ENCODE peak calls at places on chromosomes 4 and X, in nine cellular contexts. F, Z, J, A, C, G, U, B and S are unnamed samples.

GRCh38 chrX:132209527-132209926 is 9.7 kb downstream of the RAP2C start:
- DNase-seq in F (no peak), Z (no peak), J (no peak), A (peak), C (no peak), G (no peak), U (no peak), B (no peak), S (no peak)

GRCh38 chr4:61923179-61923578 is 723.1 kb downstream of the ADGRL3 start:
- DNase-seq in F (no peak), Z (no peak), J (no peak), A (no peak), C (no peak), G (no peak), U (no peak), B (no peak), S (no peak)

GRCh38 chrX:110153900-110154299 is 151.0 kb downstream of the TMEM164 start:
- DNase-seq in F (no peak), Z (no peak), J (no peak), A (no peak), C (no peak), G (no peak), U (no peak), B (no peak), S (no peak)

GRCh38 chrX:9860826-9861225 is 74.6 kb downstream of the SHROOM2 start:
- DNase-seq in F (no peak), Z (no peak), J (no peak), A (peak), C (no peak), G (no peak), U (no peak), B (no peak), S (no peak)

GRCh38 chr4:15755781-15756180 is 22.3 kb upstream of the CD38 start:
- DNase-seq in F (no peak), Z (no peak), J (no peak), A (no peak), C (peak), G (no peak), U (no peak), B (no peak), S (no peak)

GRCh38 chr4:56410247-56410646 is 23.0 kb upstream of the AASDH start:
- DNase-seq in F (no peak), Z (no peak), J (no peak), A (peak), C (peak), G (peak), U (no peak), B (peak), S (peak)

GRCh38 chr4:19026281-19026680 is 1004.7 kb upstream of the LCORL start:
- DNase-seq in F (no peak), Z (no peak), J (no peak), A (peak), C (no peak), G (no peak), U (no peak), B (no peak), S (no peak)

GRCh38 chr4:17204908-17205307 is 306.5 kb upstream of the LDB2 start:
- DNase-seq in F (no peak), Z (no peak), J (no peak), A (no peak), C (no peak), G (no peak), U (no peak), B (no peak), S (no peak)

GRCh38 chr4:156962551-156962974 is 9.0 kb downstream of the PDGFC start:
- DNase-seq in F (no peak), Z (no peak), J (no peak), A (no peak), C (no peak), G (peak), U (no peak), B (no peak), S (no peak)

GRCh38 chr4:148962539-148963290 is 520.5 kb upstream of the NR3C2 start:
- DNase-seq in F (no peak), Z (no peak), J (no peak), A (peak), C (no peak), G (no peak), U (no peak), B (no peak), S (no peak)

GRCh38 chr4:26420903-26421302 is 69.4 kb downstream of the CCKAR start:
- DNase-seq in F (no peak), Z (no peak), J (no peak), A (no peak), C (no peak), G (peak), U (no peak), B (no peak), S (no peak)

GRCh38 chr4:140609548-140610425 is 41.0 kb upstream of the UCP1 start:
- DNase-seq in F (no peak), Z (no peak), J (no peak), A (peak), C (peak), G (peak), U (peak), B (peak), S (peak)

GRCh38 chr4:89410687-89411086 is 103.1 kb upstream of the GPRIN3 start:
- DNase-seq in F (no peak), Z (no peak), J (no peak), A (peak), C (no peak), G (peak), U (no peak), B (no peak), S (no peak)

GRCh38 chr4:29805245-29805644 is 914.9 kb upstream of the PCDH7 start:
- DNase-seq in F (no peak), Z (no peak), J (no peak), A (no peak), C (no peak), G (no peak), U (no peak), B (no peak), S (peak)

GRCh38 chr4:103137446-103137827 is 37.8 kb upstream of the BDH2 start:
- DNase-seq in F (no peak), Z (no peak), J (no peak), A (peak), C (no peak), G (peak), U (no peak), B (no peak), S (no peak)

GRCh38 chr4:83852085-83852451 is 316.2 kb downstream of the GPAT3 start:
- DNase-seq in F (no peak), Z (no peak), J (no peak), A (peak), C (no peak), G (peak), U (no peak), B (no peak), S (no peak)

GRCh38 chr4:107913283-107913899 is 18.0 kb upstream of the CYP2U1 start:
- DNase-seq in F (peak), Z (peak), J (peak), A (peak), C (peak), G (peak), U (peak), B (peak), S (peak)

GRCh38 chr4:77826280-77826679 is 7.1 kb upstream of the CNOT6L start:
- DNase-seq in F (no peak), Z (no peak), J (no peak), A (no peak), C (no peak), G (no peak), U (no peak), B (no peak), S (no peak)

GRCh38 chrX:72243472-72243871 is 4.6 kb upstream of the ERCC6L start:
- DNase-seq in F (no peak), Z (no peak), J (no peak), A (peak), C (peak), G (no peak), U (no peak), B (no peak), S (no peak)

GRCh38 chr4:130712038-130712437 is 1616.1 kb downstream of the C4orf33 start:
- DNase-seq in F (no peak), Z (no peak), J (no peak), A (peak), C (no peak), G (no peak), U (no peak), B (no peak), S (no peak)

GRCh38 chr4:173415092-173415491 is 16.2 kb upstream of the SCRG1 start:
- DNase-seq in F (no peak), Z (no peak), J (no peak), A (peak), C (no peak), G (no peak), U (no peak), B (no peak), S (no peak)

GRCh38 chrX:13476384-13476783 is 93.0 kb upstream of the EGFL6 start:
- DNase-seq in F (no peak), Z (no peak), J (no peak), A (no peak), C (no peak), G (no peak), U (no peak), B (no peak), S (no peak)

GRCh38 chr4:148116971-148117370 is 325.2 kb downstream of the NR3C2 start:
- DNase-seq in F (no peak), Z (no peak), J (no peak), A (peak), C (no peak), G (no peak), U (no peak), B (no peak), S (no peak)

GRCh38 chr4:160947653-160948052 is 1216.1 kb downstream of the FSTL5 start:
- DNase-seq in F (no peak), Z (no peak), J (no peak), A (no peak), C (no peak), G (no peak), U (no peak), B (no peak), S (no peak)

GRCh38 chrX:57265126-57265525 is 21.4 kb upstream of the FAAH2 start:
- DNase-seq in F (no peak), Z (no peak), J (no peak), A (no peak), C (no peak), G (no peak), U (no peak), B (no peak), S (no peak)

GRCh38 chr4:93888768-93889167 is 60.2 kb downstream of the ATOH1 start:
- DNase-seq in F (no peak), Z (no peak), J (no peak), A (no peak), C (no peak), G (no peak), U (no peak), B (no peak), S (no peak)

GRCh38 chr4:185305979-185306442 is 89.7 kb downstream of the LRP2BP start:
- DNase-seq in F (no peak), Z (no peak), J (no peak), A (peak), C (no peak), G (peak), U (no peak), B (no peak), S (no peak)

GRCh38 chr4:104571341-104571740 is 76.6 kb upstream of the CXXC4 start:
- DNase-seq in F (no peak), Z (no peak), J (no peak), A (peak), C (no peak), G (no peak), U (no peak), B (no peak), S (no peak)

GRCh38 chr4:71417150-71417549 is 78.3 kb downstream of the SLC4A4 start:
- DNase-seq in F (no peak), Z (no peak), J (no peak), A (no peak), C (no peak), G (no peak), U (no peak), B (no peak), S (no peak)

GRCh38 chr4:60019180-60019579 is 1180.9 kb upstream of the ADGRL3 start:
- DNase-seq in F (no peak), Z (no peak), J (no peak), A (no peak), C (no peak), G (no peak), U (no peak), B (no peak), S (no peak)

GRCh38 chr4:128553665-128554515 is 255.6 kb upstream of the JADE1 start:
- DNase-seq in F (no peak), Z (no peak), J (no peak), A (no peak), C (no peak), G (no peak), U (no peak), B (peak), S (no peak)

GRCh38 chrX:152220612-152221011 is 82.2 kb upstream of the MAGEA10 start:
- DNase-seq in F (no peak), Z (no peak), J (no peak), A (peak), C (no peak), G (no peak), U (no peak), B (no peak), S (no peak)

GRCh38 chr4:139619644-139620043 is 46.0 kb upstream of the MGST2 start:
- DNase-seq in F (no peak), Z (peak), J (no peak), A (peak), C (peak), G (no peak), U (peak), B (no peak), S (no peak)

GRCh38 chr4:90071289-90072235 is 55.6 kb upstream of the CCSER1 start:
- DNase-seq in F (no peak), Z (no peak), J (no peak), A (no peak), C (no peak), G (no peak), U (no peak), B (no peak), S (no peak)

GRCh38 chr4:36324808-36325207 is 43.4 kb downstream of the DTHD1 start:
- DNase-seq in F (no peak), Z (no peak), J (no peak), A (no peak), C (no peak), G (no peak), U (no peak), B (no peak), S (no peak)

GRCh38 chrX:148567229-148567628 is 66.8 kb downstream of the AFF2 start:
- DNase-seq in F (no peak), Z (no peak), J (no peak), A (peak), C (no peak), G (peak), U (no peak), B (no peak), S (no peak)

GRCh38 chr4:27006247-27006603 is 145.6 kb downstream of the STIM2 start:
- DNase-seq in F (no peak), Z (no peak), J (no peak), A (no peak), C (no peak), G (no peak), U (no peak), B (no peak), S (no peak)

GRCh38 chrX:110852180-110852579 is 56.6 kb upstream of the CHRDL1 start:
- DNase-seq in F (no peak), Z (no peak), J (no peak), A (no peak), C (peak), G (peak), U (peak), B (no peak), S (peak)

GRCh38 chr4:19508442-19508841 is 743.3 kb upstream of the SLIT2 start:
- DNase-seq in F (no peak), Z (no peak), J (no peak), A (peak), C (no peak), G (no peak), U (no peak), B (no peak), S (no peak)

GRCh38 chrX:101759000-101759399 is 99.3 kb upstream of the ARMCX2 start:
- DNase-seq in F (peak), Z (peak), J (peak), A (peak), C (peak), G (peak), U (no peak), B (no peak), S (no peak)